ENCODE peak calls at places on chromosomes 6 and 20, in six cellular contexts. T is iPS DF 19.7; Q is T1000; W is central memory CD8-positive, alpha-beta T cell; O is AG10803; I is effector memory CD4-positive, alpha-beta T cell. S is an unnamed sample.
A peak's percentile ranks its signal among the peaks of the same experiment; 100 is the strongest.

GRCh38 chr6:8155259-8156012 is 53.1 kb upstream of the EEF1E1 start:
- DNase-seq in T (no peak), Q (no peak), W (no peak), O (no peak), I (no peak), S (no peak)

GRCh38 chr6:105193647-105194046 is 13.8 kb upstream of the POPDC3 start:
- DNase-seq in T (no peak), Q (no peak), W (no peak), O (peak; percentile 98), I (no peak), S (no peak)

GRCh38 chr6:158850807-158851115 is 31.6 kb upstream of the EZR start:
- DNase-seq in T (no peak), Q (no peak), W (no peak), O (peak; percentile 82), I (no peak), S (no peak)

GRCh38 chr6:16326971-16327776 is 88.8 kb downstream of the GMPR start:
- DNase-seq in T (no peak), Q (no peak), W (no peak), O (no peak), I (no peak), S (no peak)

GRCh38 chr20:37823276-37823980 is 79.5 kb upstream of the VSTM2L start:
- DNase-seq in T (no peak), Q (no peak), W (no peak), O (peak; percentile 40), I (no peak), S (no peak)

GRCh38 chr20:56439784-56440291 is 27.8 kb downstream of the CASS4 start:
- DNase-seq in T (no peak), Q (peak; percentile 28), W (no peak), O (peak; percentile 100), I (no peak), S (peak; percentile 58)

GRCh38 chr20:62598761-62599194 is 43.5 kb upstream of the SLCO4A1 start:
- DNase-seq in T (no peak), Q (no peak), W (no peak), O (no peak), I (no peak), S (no peak)

GRCh38 chr20:10595230-10595629 is 78.6 kb downstream of the JAG1 start:
- DNase-seq in T (no peak), Q (no peak), W (no peak), O (no peak), I (no peak), S (no peak)

GRCh38 chr6:154615483-154616025 is 105.1 kb upstream of the CNKSR3 start:
- DNase-seq in T (no peak), Q (no peak), W (no peak), O (peak; percentile 39), I (no peak), S (no peak)